ENCODE peak calls at places on chromosomes 6 and 20, in five cellular contexts. M is iris pigment epithelial cell, X is glutamatergic neuron, R is pancreas, H is esophagus squamous epithelium. P is an unnamed sample.

GRCh38 chr6:38021029-38021428 is 201.5 kb downstream of the ZFAND3 start:
- DNase-seq in M (no peak), X (no peak), R (no peak), H (no peak), P (no peak)

GRCh38 chr6:12545837-12546658 is 170.5 kb upstream of the PHACTR1 start:
- DNase-seq in M (peak; percentile 69), X (no peak), R (no peak), H (no peak), P (no peak)

GRCh38 chr6:104527761-104528415 is 331.8 kb downstream of the HACE1 start:
- DNase-seq in M (peak; percentile 52), X (peak; percentile 24), R (no peak), H (no peak), P (peak; percentile 28)

GRCh38 chr6:153804755-153805330 is 234.2 kb upstream of the OPRM1 start:
- DNase-seq in M (no peak), X (no peak), R (no peak), H (no peak), P (no peak)

GRCh38 chr20:40339661-40340449 is 349.2 kb downstream of the MAFB start:
- DNase-seq in M (no peak), X (no peak), R (peak; percentile 66), H (no peak), P (no peak)

GRCh38 chr6:74597266-74597665 is 608.6 kb downstream of the COL12A1 start:
- DNase-seq in M (peak; percentile 76), X (no peak), R (no peak), H (no peak), P (no peak)

GRCh38 chr6:132937466-132937906 is 123.1 kb downstream of the RPS12 start:
- DNase-seq in M (peak; percentile 42), X (peak; percentile 70), R (peak; percentile 62), H (no peak), P (peak; percentile 59)

GRCh38 chr6:169738204-169738971 is 13.0 kb downstream of the DYNLT2 start:
- DNase-seq in M (peak; percentile 39), X (no peak), R (no peak), H (no peak), P (peak; percentile 50)

GRCh38 chr6:5081955-5082354 is 3.2 kb upstream of the PPP1R3G start:
- DNase-seq in M (peak; percentile 9), X (no peak), R (no peak), H (no peak), P (no peak)

GRCh38 chr6:105981002-105981887 is 104.9 kb upstream of the PRDM1 start:
- DNase-seq in M (no peak), X (peak; percentile 48), R (peak; percentile 20), H (no peak), P (no peak)

GRCh38 chr6:110414669-110415296 is 592 bp downstream of the DDO start:
- DNase-seq in M (no peak), X (no peak), R (no peak), H (no peak), P (no peak)

GRCh38 chr6:15929685-15930084 is 199.2 kb upstream of the MYLIP start:
- DNase-seq in M (no peak), X (no peak), R (no peak), H (no peak), P (no peak)

GRCh38 chr6:155861821-155862220 is 406.2 kb upstream of the NOX3 start:
- DNase-seq in M (no peak), X (no peak), R (no peak), H (no peak), P (no peak)

GRCh38 chr20:59221881-59222238 is 58.2 kb downstream of the ZNF831 start:
- DNase-seq in M (no peak), X (no peak), R (no peak), H (no peak), P (no peak)

GRCh38 chr6:19943042-19943441 is 105.9 kb downstream of the ID4 start:
- DNase-seq in M (no peak), X (no peak), R (no peak), H (no peak), P (no peak)